ENCODE peak calls at places on chromosomes 6 and 20, in nine cellular contexts. R, M, D, H, B, E, W, Z and G are unnamed samples.

GRCh38 chr6:31495580-31495979 is 2.4 kb upstream of the MICB start:
- DNase-seq in M (no peak), H (no peak), D (no peak), R (no peak), Z (no peak), E (no peak), W (no peak), B (no peak), G (no peak)

GRCh38 chr20:57782631-57783041 is 72.8 kb upstream of the PMEPA1 start:
- DNase-seq in D (no peak), H (no peak), R (no peak), Z (no peak), E (no peak), M (no peak), W (no peak), B (no peak), G (no peak)

GRCh38 chr20:309841-310644 is 12.7 kb downstream of the ZCCHC3 start:
- DNase-seq in B (peak), D (peak), W (peak), E (peak), H (peak), Z (peak), M (peak), R (peak), G (peak)

GRCh38 chr6:43505718-43506117 is 4.4 kb downstream of the LRRC73 start:
- DNase-seq in E (no peak), M (no peak), R (no peak), D (no peak), W (no peak), H (no peak), B (no peak), Z (no peak), G (no peak)

GRCh38 chr6:157881375-157881774 is 58.3 kb downstream of the SNX9 start:
- DNase-seq in D (peak), Z (no peak), B (no peak), W (no peak), R (no peak), H (no peak), M (no peak), E (no peak), G (no peak)

GRCh38 chr6:3808759-3809514 is 40.2 kb upstream of the FAM50B start:
- DNase-seq in R (no peak), B (no peak), M (no peak), Z (peak), H (peak), E (no peak), W (no peak), D (peak), G (no peak)

GRCh38 chr6:149015877-149016525 is 269.2 kb downstream of the UST start:
- DNase-seq in E (no peak), M (no peak), B (no peak), D (no peak), R (no peak), H (no peak), W (no peak), Z (no peak), G (no peak)

GRCh38 chr6:157982580-157983438 is 1.1 kb downstream of the SYNJ2 start:
- DNase-seq in W (no peak), E (no peak), R (peak), D (no peak), Z (peak), B (no peak), H (no peak), M (no peak), G (no peak)

GRCh38 chr6:29926081-29926794 is 16.1 kb upstream of the HLA-A start:
- DNase-seq in B (no peak), Z (no peak), H (peak), M (peak), W (peak), R (peak), E (peak), D (no peak), G (no peak)

GRCh38 chr6:90368001-90368400 is 71.4 kb upstream of the BACH2 start:
- DNase-seq in B (no peak), Z (no peak), D (no peak), W (no peak), H (no peak), R (no peak), M (no peak), E (no peak), G (no peak)

GRCh38 chr6:22320750-22321149 is 23.9 kb upstream of the PRL start:
- DNase-seq in W (no peak), B (no peak), R (no peak), E (no peak), M (no peak), Z (peak), D (no peak), H (no peak), G (no peak)

GRCh38 chr6:159201336-159201735 is 32.1 kb downstream of the FNDC1 start:
- DNase-seq in B (no peak), H (no peak), R (no peak), W (no peak), Z (no peak), D (no peak), E (no peak), M (no peak), G (no peak)

GRCh38 chr6:77502966-77503365 is 39.7 kb upstream of the HTR1B start:
- DNase-seq in B (no peak), R (no peak), D (no peak), Z (no peak), H (no peak), E (no peak), W (no peak), M (no peak), G (no peak)

GRCh38 chr20:4809707-4810106 is 88.0 kb downstream of the PRND start:
- DNase-seq in W (no peak), H (no peak), E (no peak), B (no peak), M (no peak), D (no peak), R (no peak), Z (no peak), G (no peak)

GRCh38 chr6:12010635-12011275 is 1.4 kb upstream of the HIVEP1 start:
- DNase-seq in W (peak), R (peak), Z (no peak), B (peak), H (peak), D (peak), M (peak), E (peak), G (peak)

GRCh38 chr20:41738584-41739193 is 120.5 kb upstream of the CHD6 start:
- DNase-seq in W (no peak), Z (peak), E (peak), B (no peak), R (no peak), D (peak), M (no peak), H (peak), G (peak)

GRCh38 chr6:139699335-139699734 is 324.9 kb upstream of the CITED2 start:
- DNase-seq in B (no peak), W (no peak), R (no peak), Z (no peak), H (no peak), D (no peak), M (no peak), E (no peak), G (no peak)

GRCh38 chr6:127972815-127973214 is 72.0 kb upstream of the THEMIS start:
- DNase-seq in R (no peak), W (no peak), Z (no peak), B (no peak), H (no peak), D (no peak), M (no peak), E (no peak), G (no peak)

GRCh38 chr6:35919085-35919826 is 1.6 kb downstream of the SRPK1 start:
- DNase-seq in Z (peak), H (no peak), W (no peak), B (no peak), E (no peak), M (no peak), D (no peak), R (no peak), G (peak)

DNA sequence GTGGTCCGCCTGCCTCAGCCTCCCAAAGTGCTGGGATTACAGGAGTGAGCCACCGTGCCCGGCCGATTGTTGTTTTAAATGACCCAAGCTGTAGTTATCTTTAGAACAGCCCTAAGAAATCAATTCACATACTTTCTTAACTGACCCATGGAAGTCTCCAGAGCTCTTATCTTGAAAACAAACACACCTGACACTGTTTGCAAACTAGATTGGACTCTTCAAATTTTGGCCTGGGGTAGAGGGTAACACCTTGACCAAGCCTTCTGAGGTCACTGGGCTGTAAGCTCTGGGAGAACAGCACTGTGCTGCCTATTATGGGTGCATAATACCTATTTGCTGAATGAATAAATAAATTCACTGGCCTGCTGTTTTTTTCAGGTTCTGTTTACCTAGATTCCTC is 190.6 kb downstream of the AIG1 start:
- DNase-seq in Z (no peak), E (no peak), M (no peak), R (no peak), W (no peak), D (no peak), B (no peak), H (no peak), G (no peak)
- TF ChIP-seq POLR2A in Z (no peak), E (no peak), M (no peak), R (no peak), W (no peak), D (no peak), B (no peak), H (no peak), G (no peak)

GRCh38 chr6:10411915-10412164 is 3.0 kb downstream of the TFAP2A start:
- DNase-seq in R (peak), Z (no peak), M (no peak), E (peak), D (no peak), W (peak), H (no peak), B (no peak), G (peak)
- TF ChIP-seq POLR2A in R (no peak), Z (no peak), M (no peak), E (no peak), D (no peak), W (no peak), H (no peak), B (no peak), G (no peak)

GRCh38 chr6:39792501-39793450 is 600 bp downstream of the DAAM2 start:
- DNase-seq in R (no peak), H (no peak), Z (no peak), D (peak), E (no peak), B (no peak), W (peak), M (peak), G (no peak)
- TF ChIP-seq POLR2A in R (no peak), H (no peak), Z (no peak), D (no peak), E (no peak), B (no peak), W (no peak), M (no peak), G (no peak)

GRCh38 chr6:63635563-63636515 is at the start of gene PHF3:
- DNase-seq in M (peak), E (peak), Z (peak), H (peak), B (peak), D (peak), W (peak), R (peak), G (peak)
- TF ChIP-seq POLR2A in M (peak), E (peak), Z (peak), H (no peak), B (no peak), D (no peak), W (no peak), R (peak), G (peak)

GRCh38 chr20:35013421-35014411 is 58.0 kb downstream of the MYH7B start:
- DNase-seq in W (no peak), M (no peak), R (peak), E (no peak), Z (no peak), H (no peak), D (no peak), B (no peak), G (no peak)
- TF ChIP-seq POLR2A in W (no peak), M (no peak), R (no peak), E (no peak), Z (no peak), H (no peak), D (no peak), B (no peak), G (no peak)

GRCh38 chr6:39054577-39055142 is 6.1 kb downstream of the GLP1R start:
- DNase-seq in M (no peak), D (no peak), E (no peak), H (no peak), B (no peak), R (peak), W (no peak), Z (no peak), G (no peak)
- TF ChIP-seq POLR2A in M (no peak), D (no peak), E (no peak), H (no peak), B (no peak), R (no peak), W (no peak), Z (no peak), G (no peak)

DNA sequence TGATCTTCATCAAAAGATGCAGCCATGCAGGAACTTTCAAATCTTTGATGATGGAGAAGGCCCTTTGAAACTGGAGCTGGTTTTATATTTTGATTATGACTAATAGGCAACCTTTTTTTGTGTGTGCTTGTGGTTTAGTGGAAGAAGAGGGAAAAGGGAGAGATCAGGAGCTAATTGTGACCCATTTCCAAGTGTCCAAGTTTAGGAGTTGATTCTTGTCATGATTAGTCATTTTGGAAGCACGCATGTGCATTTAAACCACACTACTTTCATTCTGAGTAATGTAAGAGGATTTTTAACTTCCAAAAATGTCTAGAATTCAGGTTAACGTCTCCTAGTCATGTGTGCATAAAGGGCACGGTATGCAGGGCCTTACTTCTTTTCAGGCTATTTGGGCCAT is 3.5 kb downstream of the FOXO3 start:
- DNase-seq in W (no peak), H (no peak), E (no peak), R (no peak), Z (no peak), D (no peak), M (no peak), B (no peak), G (no peak)
- TF ChIP-seq POLR2A in W (no peak), H (no peak), E (no peak), R (no peak), Z (no peak), D (no peak), M (no peak), B (no peak), G (no peak)